ENCODE peak calls at places on chromosomes 2 and 18, in six cellular contexts. G, E, T, F, I and K are unnamed samples.
A peak's percentile ranks its signal among the peaks of the same experiment; 100 is the strongest.

GRCh38 chr2:136015688-136016087 is 30.3 kb upstream of the DARS1 start:
- DNase-seq in E (no peak), G (no peak), I (no peak), F (no peak), T (no peak), K (no peak)

GRCh38 chr2:142857247-142858154 is 20.0 kb upstream of the KYNU start:
- DNase-seq in T (no peak), E (no peak), G (no peak), F (no peak), I (no peak), K (no peak)

GRCh38 chr18:27009293-27009692 is 143.8 kb upstream of the AQP4 start:
- DNase-seq in T (no peak), E (no peak), G (no peak), F (no peak), I (no peak), K (no peak)

GRCh38 chr18:1503847-1504246 is 599.2 kb downstream of the ADCYAP1 start:
- DNase-seq in G (no peak), E (no peak), T (no peak), F (no peak), I (no peak), K (no peak)

GRCh38 chr2:9057939-9058761 is 54.7 kb upstream of the MBOAT2 start:
- DNase-seq in I (no peak), F (no peak), T (no peak), G (no peak), E (no peak), K (no peak)

GRCh38 chr2:152950125-152950524 is 231.7 kb downstream of the ARL6IP6 start:
- DNase-seq in F (peak; percentile 46), T (no peak), E (no peak), I (no peak), G (no peak), K (no peak)

GRCh38 chr2:217510790-217511291 is 492.0 kb downstream of the TNS1 start:
- DNase-seq in T (peak; percentile 75), G (peak; percentile 57), E (peak; percentile 50), I (no peak), F (peak; percentile 71), K (peak; percentile 67)

GRCh38 chr18:62848946-62849345 is 133.6 kb downstream of the PHLPP1 start:
- DNase-seq in G (no peak), I (no peak), F (no peak), E (no peak), T (no peak), K (no peak)

GRCh38 chr2:152348388-152348787 is 13.4 kb downstream of the FMNL2 start:
- DNase-seq in I (no peak), F (no peak), T (no peak), G (no peak), E (no peak), K (no peak)

GRCh38 chr2:196703660-196704209 is 64.2 kb downstream of the CCDC150 start:
- DNase-seq in F (no peak), G (no peak), E (no peak), T (no peak), I (no peak), K (no peak)

GRCh38 chr18:906416-907170 is 1.9 kb downstream of the ADCYAP1 start:
- DNase-seq in F (no peak), T (no peak), E (no peak), I (peak; percentile 24), G (no peak), K (no peak)

GRCh38 chr2:16413257-16413656 is 252.4 kb downstream of the CYRIA start:
- DNase-seq in F (no peak), E (no peak), I (no peak), T (no peak), G (no peak), K (peak; percentile 70)

GRCh38 chr2:121363632-121364420 is 78.8 kb upstream of the TFCP2L1 start:
- DNase-seq in I (no peak), F (no peak), E (peak; percentile 64), G (no peak), T (no peak), K (no peak)

GRCh38 chr2:149799296-149799695 is 211.7 kb upstream of the MMADHC start:
- DNase-seq in E (no peak), T (no peak), I (no peak), G (no peak), F (peak; percentile 11), K (no peak)

GRCh38 chr2:205685314-205686230 is 3.3 kb downstream of the NRP2 start:
- DNase-seq in E (no peak), G (peak; percentile 72), I (no peak), T (no peak), F (no peak), K (no peak)

GRCh38 chr2:222604749-222605515 is 51.0 kb downstream of the FARSB start:
- DNase-seq in F (no peak), G (no peak), E (no peak), T (no peak), I (no peak), K (no peak)

GRCh38 chr18:49045585-49045984 is 94.8 kb upstream of the SMAD7 start:
- DNase-seq in T (no peak), E (no peak), F (no peak), G (no peak), I (no peak), K (no peak)

GRCh38 chr2:144198116-144198515 is 321.8 kb downstream of the ZEB2 start:
- DNase-seq in T (no peak), F (no peak), G (no peak), I (no peak), E (no peak), K (no peak)

GRCh38 chr2:97816411-97816810 is 103.0 kb downstream of the ZAP70 start:
- DNase-seq in T (no peak), G (no peak), E (no peak), F (no peak), I (no peak), K (no peak)
- H3K4me1 ChIP-seq in T (no peaks in the 10 kb centered on the region), G (no peaks in the 10 kb centered on the region), E (no peaks in the 10 kb centered on the region), F (peaks cover 3% of the 10 kb centered on the region), I (no peaks in the 10 kb centered on the region), K (no peaks in the 10 kb centered on the region)

GRCh38 chr2:239530749-239531316 is 130.0 kb upstream of the HDAC4 start:
- DNase-seq in I (no peak), F (no peak), G (peak; percentile 10), E (no peak), T (no peak), K (no peak)
- H3K9me3 ChIP-seq in I (no peaks in the 10 kb centered on the region), F (peaks cover 7% of the 10 kb centered on the region), G (peaks cover 3% of the 10 kb centered on the region), E (no peaks in the 10 kb centered on the region), T (peaks cover 5% of the 10 kb centered on the region), K (no peaks in the 10 kb centered on the region)

GRCh38 chr2:84899681-84900080 is 5.8 kb upstream of the TMSB10 start:
- DNase-seq in T (no peak), I (no peak), G (no peak), E (no peak), F (no peak), K (peak; percentile 4)
- H3K4me1 ChIP-seq in T (peaks cover 6% of the 10 kb centered on the region), I (peaks cover 26% of the 10 kb centered on the region), G (no peaks in the 10 kb centered on the region), E (no peaks in the 10 kb centered on the region), F (peaks cover 3% of the 10 kb centered on the region), K (peaks cover 29% of the 10 kb centered on the region)

GRCh38 chr18:43506935-43507334 is 229.6 kb upstream of the SYT4 start:
- DNase-seq in G (no peak), I (no peak), T (no peak), E (no peak), F (no peak), K (no peak)
- H3K9me3 ChIP-seq in G (peaks cover 6% of the 10 kb centered on the region), I (no peaks in the 10 kb centered on the region), T (peaks cover 8% of the 10 kb centered on the region), E (no peaks in the 10 kb centered on the region), F (peaks cover 4% of the 10 kb centered on the region), K (peaks cover 23% of the 10 kb centered on the region)

GRCh38 chr2:232315923-232316299 is 62.6 kb upstream of the ALPP start:
- DNase-seq in I (no peak), T (no peak), G (no peak), F (no peak), E (no peak), K (no peak)
- H3K4me1 ChIP-seq in I (peaks cover 19% of the 10 kb centered on the region), T (peaks cover 20% of the 10 kb centered on the region), G (peaks cover 4% of the 10 kb centered on the region), F (peaks cover 2% of the 10 kb centered on the region), E (peaks cover 7% of the 10 kb centered on the region), K (peaks cover 29% of the 10 kb centered on the region)

DNA sequence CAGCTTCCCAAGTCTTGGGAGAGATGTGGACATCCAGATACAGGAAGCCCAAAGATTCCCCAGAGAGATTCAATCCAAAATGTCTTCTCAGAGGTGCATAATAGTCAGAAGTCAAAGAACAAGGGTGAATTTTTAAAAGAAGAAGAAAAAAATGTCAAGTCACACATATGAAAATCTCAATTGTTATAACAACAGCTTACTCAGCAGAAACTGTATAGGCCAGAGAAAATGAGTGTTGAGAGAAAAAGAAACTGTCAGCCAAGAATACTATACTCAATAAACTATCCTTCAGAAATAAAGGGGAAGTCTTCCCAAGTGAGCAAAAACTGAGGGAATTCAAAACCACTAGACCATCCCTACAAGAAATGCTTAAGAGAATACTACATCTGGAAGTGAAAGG is 612.9 kb upstream of the POU3F3 start:
- DNase-seq in I (no peak), E (no peak), G (no peak), F (no peak), T (no peak), K (no peak)
- H3K9me3 ChIP-seq in I (no peaks in the 10 kb centered on the region), E (no peaks in the 10 kb centered on the region), G (peaks cover 2% of the 10 kb centered on the region), F (peaks cover 2% of the 10 kb centered on the region), T (peaks cover 8% of the 10 kb centered on the region), K (no peaks in the 10 kb centered on the region)